ENCODE peak calls at places on chromosomes 12 and 14, in seven cellular contexts. W is mesothelial cell of epicardium; P is MM.1S; O is transverse colon; I is fibroblast of pulmonary artery; H is CD4-positive, alpha-beta T cell; V is esophagus squamous epithelium. Y is an unnamed sample.

GRCh38 chr14:66624319-66624937 is 116.5 kb downstream of the GPHN start:
- DNase-seq in W (peak; percentile 49), P (peak; percentile 31), O (peak; percentile 35), I (peak; percentile 85), H (peak; percentile 4), V (no peak), Y (peak; percentile 73)

GRCh38 chr14:73426877-73427276 is 31.5 kb downstream of the NUMB start:
- DNase-seq in W (no peak), P (no peak), O (no peak), I (peak; percentile 50), H (no peak), V (no peak), Y (peak; percentile 14)

GRCh38 chr14:26729851-26730250 is 132.0 kb upstream of the NOVA1 start:
- DNase-seq in W (no peak), P (no peak), O (no peak), I (peak; percentile 14), H (no peak), V (no peak), Y (no peak)

GRCh38 chr14:44564908-44565307 is 57.8 kb upstream of the FSCB start:
- DNase-seq in W (no peak), P (no peak), O (no peak), I (peak; percentile 38), H (no peak), V (no peak), Y (no peak)

GRCh38 chr12:94379479-94380113 is 80.1 kb downstream of the CEP83 start:
- DNase-seq in W (no peak), P (no peak), O (no peak), I (no peak), H (no peak), V (no peak), Y (peak; percentile 20)

GRCh38 chr12:69435644-69436043 is 34.5 kb upstream of the FRS2 start:
- DNase-seq in W (no peak), P (no peak), O (no peak), I (peak; percentile 59), H (no peak), V (no peak), Y (no peak)

GRCh38 chr14:39841088-39841487 is 408.9 kb upstream of the FBXO33 start:
- DNase-seq in W (no peak), P (peak; percentile 37), O (no peak), I (no peak), H (no peak), V (no peak), Y (peak; percentile 51)

GRCh38 chr12:5546616-5547015 is 114.7 kb downstream of the NTF3 start:
- DNase-seq in W (no peak), P (no peak), O (no peak), I (no peak), H (no peak), V (no peak), Y (no peak)

GRCh38 chr14:50717826-50718225 is 49.7 kb upstream of the SAV1 start:
- DNase-seq in W (no peak), P (no peak), O (no peak), I (no peak), H (no peak), V (no peak), Y (no peak)

GRCh38 chr12:92879698-92880322 is 49.3 kb downstream of the EEA1 start:
- DNase-seq in W (no peak), P (no peak), O (no peak), I (peak; percentile 18), H (no peak), V (no peak), Y (no peak)

GRCh38 chr14:89600950-89601826 is 184.2 kb upstream of the FOXN3 start:
- DNase-seq in W (no peak), P (no peak), O (no peak), I (peak; percentile 40), H (no peak), V (no peak), Y (no peak)

GRCh38 chr14:23356662-23357061 is 4.0 kb upstream of the SLC22A17 start:
- DNase-seq in W (no peak), P (no peak), O (no peak), I (no peak), H (no peak), V (no peak), Y (no peak)

GRCh38 chr12:59787610-59788009 is 191.8 kb downstream of the SLC16A7 start:
- DNase-seq in W (no peak), P (no peak), O (no peak), I (no peak), H (no peak), V (no peak), Y (no peak)

GRCh38 chr12:91984571-91984970 is 161.1 kb downstream of the BTG1 start:
- DNase-seq in W (no peak), P (no peak), O (no peak), I (peak; percentile 47), H (no peak), V (no peak), Y (no peak)

GRCh38 chr14:22131749-22132476 is 457.1 kb downstream of the DAD1 start:
- DNase-seq in W (no peak), P (peak; percentile 35), O (peak; percentile 30), I (peak; percentile 3), H (no peak), V (no peak), Y (peak; percentile 46)
- TF ChIP-seq CTCF in W (peak; percentile 69), P (peak; percentile 51), O (peak; percentile 28), I (peak; percentile 43), H (no peak), V (peak; percentile 27), Y (peak; percentile 55)

DNA sequence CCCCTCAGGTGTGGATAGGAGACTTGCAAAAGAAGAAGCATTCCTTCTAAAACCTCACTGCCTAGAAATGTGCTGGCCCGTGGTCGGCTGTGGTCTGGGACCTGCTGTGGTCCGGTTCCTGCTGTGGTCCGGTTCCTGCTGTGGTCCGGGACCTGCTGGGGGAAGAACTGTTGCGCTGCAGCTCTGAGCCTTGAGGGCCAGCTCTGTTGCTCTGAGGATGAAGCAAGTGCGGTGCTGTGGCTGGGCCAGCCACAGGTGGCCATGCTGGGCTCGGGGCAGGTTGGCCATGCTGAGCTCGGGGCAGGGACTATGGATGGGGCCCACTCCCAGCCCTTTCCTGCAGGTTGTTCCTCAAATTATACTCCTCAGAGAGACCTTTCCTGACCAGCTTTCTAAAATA is 5.2 kb downstream of the NRXN3 start:
- DNase-seq in W (no peak), P (no peak), O (no peak), I (no peak), H (no peak), V (no peak), Y (no peak)
- TF ChIP-seq CTCF in W (no peak), P (no peak), O (no peak), I (no peak), H (no peak), V (no peak), Y (no peak)

GRCh38 chr12:131116437-131117117 is 162.9 kb downstream of the ADGRD1 start:
- DNase-seq in W (no peak), P (no peak), O (no peak), I (peak; percentile 32), H (no peak), V (no peak), Y (no peak)
- TF ChIP-seq CTCF in W (no peak), P (peak; percentile 12), O (no peak), I (no peak), H (no peak), V (no peak), Y (peak; percentile 44)

GRCh38 chr12:100738086-100738485 is 56.5 kb upstream of the ANO4 start:
- DNase-seq in W (no peak), P (no peak), O (no peak), I (no peak), H (no peak), V (no peak), Y (no peak)

GRCh38 chr12:100745378-100746071 is 49.1 kb upstream of the ANO4 start:
- DNase-seq in W (no peak), P (no peak), O (no peak), I (no peak), H (no peak), V (no peak), Y (no peak)

GRCh38 chr12:100743060-100743459 is 51.5 kb upstream of the ANO4 start:
- DNase-seq in W (no peak), P (no peak), O (no peak), I (no peak), H (no peak), V (no peak), Y (no peak)

GRCh38 chr12:100737168-100737567 is 57.4 kb upstream of the ANO4 start:
- DNase-seq in W (no peak), P (no peak), O (no peak), I (no peak), H (no peak), V (no peak), Y (no peak)

GRCh38 chr12:100741084-100741711 is 53.4 kb upstream of the ANO4 start:
- DNase-seq in W (no peak), P (peak; percentile 33), O (no peak), I (peak; percentile 58), H (no peak), V (no peak), Y (peak; percentile 24)
- TF ChIP-seq CTCF in W (peak; percentile 84), P (peak; percentile 78), O (peak; percentile 50), I (peak; percentile 80), H (peak; percentile 39), V (peak; percentile 24), Y (peak; percentile 66)

GRCh38 chr12:3020850-3021435 is 56.2 kb upstream of the TSPAN9 start:
- DNase-seq in W (no peak), P (no peak), O (no peak), I (no peak), H (no peak), V (no peak), Y (no peak)

GRCh38 chr12:3022961-3023360 is 54.2 kb upstream of the TSPAN9 start:
- DNase-seq in W (no peak), P (no peak), O (no peak), I (no peak), H (no peak), V (no peak), Y (no peak)

GRCh38 chr12:3019005-3019680 is 58.0 kb upstream of the TSPAN9 start:
- DNase-seq in W (no peak), P (no peak), O (no peak), I (no peak), H (no peak), V (no peak), Y (no peak)

GRCh38 chr12:3020399-3020798 is 56.8 kb upstream of the TSPAN9 start:
- DNase-seq in W (no peak), P (no peak), O (no peak), I (no peak), H (no peak), V (no peak), Y (no peak)

DNA sequence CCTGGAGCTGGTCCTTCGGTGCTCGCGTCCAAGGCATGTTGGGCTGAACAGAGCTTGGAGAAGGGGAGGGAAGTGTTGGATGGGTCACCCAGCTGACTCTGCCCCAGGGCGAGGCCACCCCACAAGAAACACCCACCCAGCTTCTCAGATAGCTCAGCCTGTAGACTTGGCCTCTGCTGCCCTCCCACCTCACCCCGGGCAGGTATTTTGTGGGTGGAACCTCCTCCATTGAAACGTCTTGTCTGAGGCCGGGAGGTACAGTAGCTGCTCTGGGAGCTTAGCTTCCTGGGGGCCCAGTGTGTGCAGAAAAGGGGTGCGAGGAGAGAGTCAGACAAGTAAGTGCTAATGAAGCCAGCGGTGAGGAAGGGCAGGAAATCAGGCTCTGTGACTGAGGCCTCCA is 54.8 kb upstream of the TSPAN9 start:
- DNase-seq in W (no peak), P (no peak), O (no peak), I (no peak), H (no peak), V (no peak), Y (no peak)
- TF ChIP-seq CTCF in W (no peak), P (no peak), O (no peak), I (no peak), H (no peak), V (no peak), Y (no peak)